ENCODE peak calls at places on chromosome 16, in ten cellular contexts. One of them, this sample, is unnamed. For H3K27me3, the result is how much of the 10 kb centered on the place peaks cover.

GRCh38 chr16:57618306-57619132 is 9.9 kb upstream of the ADGRG1 start:
- DNase-seq in HepG2: no peak
- DNase-seq in stomach: peak
- DNase-seq in transverse colon: no peak
- DNase-seq in upper lobe of left lung: no peak
- DNase-seq in SK-N-SH: no peak
- DNase-seq in GM12878: no peak
- DNase-seq in sigmoid colon: peak
- DNase-seq in H1: peak
- DNase-seq in K562: no peak
- DNase-seq in this sample: no peak

GRCh38 chr16:9351440-9351839 is 260.0 kb downstream of the HAPSTR1 start:
- DNase-seq in HepG2: no peak
- DNase-seq in stomach: peak
- DNase-seq in transverse colon: peak
- DNase-seq in upper lobe of left lung: no peak
- DNase-seq in SK-N-SH: no peak
- DNase-seq in GM12878: no peak
- DNase-seq in sigmoid colon: no peak
- DNase-seq in H1: peak
- DNase-seq in K562: no peak
- DNase-seq in this sample: peak

GRCh38 chr16:56932588-56933265 is 785 bp downstream of the HERPUD1 start:
- DNase-seq in HepG2: peak
- DNase-seq in stomach: peak
- DNase-seq in transverse colon: peak
- DNase-seq in upper lobe of left lung: peak
- DNase-seq in SK-N-SH: peak
- DNase-seq in GM12878: no peak
- DNase-seq in sigmoid colon: peak
- DNase-seq in H1: peak
- DNase-seq in K562: peak
- DNase-seq in this sample: peak

GRCh38 chr16:52643006-52643405 is 96.1 kb upstream of the TOX3 start:
- DNase-seq in HepG2: no peak
- DNase-seq in stomach: no peak
- DNase-seq in transverse colon: no peak
- DNase-seq in upper lobe of left lung: no peak
- DNase-seq in SK-N-SH: no peak
- DNase-seq in GM12878: no peak
- DNase-seq in sigmoid colon: no peak
- DNase-seq in H1: no peak
- DNase-seq in K562: no peak
- DNase-seq in this sample: peak

GRCh38 chr16:80619824-80620223 is 79.0 kb downstream of the DYNLRB2 start:
- DNase-seq in HepG2: no peak
- DNase-seq in stomach: no peak
- DNase-seq in transverse colon: no peak
- DNase-seq in upper lobe of left lung: no peak
- DNase-seq in SK-N-SH: no peak
- DNase-seq in GM12878: no peak
- DNase-seq in sigmoid colon: no peak
- DNase-seq in H1: no peak
- DNase-seq in K562: no peak
- DNase-seq in this sample: peak

GRCh38 chr16:27286446-27286845 is 17.9 kb upstream of the NSMCE1 start:
- DNase-seq in HepG2: peak
- DNase-seq in stomach: no peak
- DNase-seq in transverse colon: no peak
- DNase-seq in upper lobe of left lung: no peak
- DNase-seq in SK-N-SH: no peak
- DNase-seq in GM12878: no peak
- DNase-seq in sigmoid colon: no peak
- DNase-seq in H1: no peak
- DNase-seq in K562: no peak
- DNase-seq in this sample: no peak

GRCh38 chr16:20853076-20853597 is 46.8 kb downstream of the REXO5 start:
- DNase-seq in HepG2: no peak
- DNase-seq in stomach: no peak
- DNase-seq in transverse colon: no peak
- DNase-seq in upper lobe of left lung: no peak
- DNase-seq in SK-N-SH: no peak
- DNase-seq in GM12878: no peak
- DNase-seq in sigmoid colon: no peak
- DNase-seq in H1: no peak
- DNase-seq in K562: no peak
- DNase-seq in this sample: no peak

GRCh38 chr16:27625050-27625697 is 75.2 kb downstream of the KATNIP start:
- DNase-seq in HepG2: peak
- DNase-seq in stomach: no peak
- DNase-seq in transverse colon: peak
- DNase-seq in upper lobe of left lung: no peak
- DNase-seq in SK-N-SH: peak
- DNase-seq in GM12878: no peak
- DNase-seq in sigmoid colon: no peak
- DNase-seq in H1: no peak
- DNase-seq in K562: no peak
- DNase-seq in this sample: no peak

GRCh38 chr16:4386452-4386813 is 14.8 kb downstream of the VASN start:
- DNase-seq in HepG2: no peak
- DNase-seq in stomach: no peak
- DNase-seq in transverse colon: no peak
- DNase-seq in upper lobe of left lung: no peak
- DNase-seq in SK-N-SH: no peak
- DNase-seq in GM12878: no peak
- DNase-seq in sigmoid colon: no peak
- DNase-seq in H1: peak
- DNase-seq in K562: peak
- DNase-seq in this sample: no peak

GRCh38 chr16:85306071-85306792 is 194.0 kb upstream of the CIBAR2 start:
- DNase-seq in HepG2: peak
- DNase-seq in stomach: peak
- DNase-seq in transverse colon: peak
- DNase-seq in upper lobe of left lung: peak
- DNase-seq in SK-N-SH: no peak
- DNase-seq in GM12878: peak
- DNase-seq in sigmoid colon: peak
- DNase-seq in H1: no peak
- DNase-seq in K562: peak
- DNase-seq in this sample: peak

GRCh38 chr16:87584271-87584670 is 18.0 kb upstream of the JPH3 start:
- DNase-seq in HepG2: no peak
- DNase-seq in stomach: no peak
- DNase-seq in transverse colon: no peak
- DNase-seq in upper lobe of left lung: no peak
- DNase-seq in SK-N-SH: no peak
- DNase-seq in GM12878: no peak
- DNase-seq in sigmoid colon: no peak
- DNase-seq in H1: no peak
- DNase-seq in K562: no peak
- DNase-seq in this sample: no peak

GRCh38 chr16:87586201-87586782 is 16.0 kb upstream of the JPH3 start:
- DNase-seq in HepG2: no peak
- DNase-seq in stomach: no peak
- DNase-seq in transverse colon: no peak
- DNase-seq in upper lobe of left lung: no peak
- DNase-seq in SK-N-SH: no peak
- DNase-seq in GM12878: no peak
- DNase-seq in sigmoid colon: no peak
- DNase-seq in H1: no peak
- DNase-seq in K562: no peak
- DNase-seq in this sample: no peak

GRCh38 chr16:87584975-87585374 is 17.3 kb upstream of the JPH3 start:
- DNase-seq in HepG2: no peak
- DNase-seq in stomach: no peak
- DNase-seq in transverse colon: no peak
- DNase-seq in upper lobe of left lung: no peak
- DNase-seq in SK-N-SH: no peak
- DNase-seq in GM12878: no peak
- DNase-seq in sigmoid colon: no peak
- DNase-seq in H1: no peak
- DNase-seq in K562: no peak
- DNase-seq in this sample: no peak

GRCh38 chr16:87585452-87586200 is 16.7 kb upstream of the JPH3 start:
- DNase-seq in HepG2: no peak
- DNase-seq in stomach: no peak
- DNase-seq in transverse colon: no peak
- DNase-seq in upper lobe of left lung: no peak
- DNase-seq in SK-N-SH: no peak
- DNase-seq in GM12878: no peak
- DNase-seq in sigmoid colon: no peak
- DNase-seq in H1: no peak
- DNase-seq in K562: no peak
- DNase-seq in this sample: no peak

GRCh38 chr16:87587636-87588035 is 14.7 kb upstream of the JPH3 start:
- DNase-seq in HepG2: no peak
- DNase-seq in stomach: no peak
- DNase-seq in transverse colon: no peak
- DNase-seq in upper lobe of left lung: no peak
- DNase-seq in SK-N-SH: no peak
- DNase-seq in GM12878: no peak
- DNase-seq in sigmoid colon: no peak
- DNase-seq in H1: no peak
- DNase-seq in K562: no peak
- DNase-seq in this sample: no peak
- H3K27me3 ChIP-seq in HepG2: half or more
- H3K27me3 ChIP-seq in stomach: half or more
- H3K27me3 ChIP-seq in transverse colon: under half
- H3K27me3 ChIP-seq in upper lobe of left lung: under half
- H3K27me3 ChIP-seq in SK-N-SH: under half
- H3K27me3 ChIP-seq in GM12878: under half
- H3K27me3 ChIP-seq in sigmoid colon: under half
- H3K27me3 ChIP-seq in H1: under half
- H3K27me3 ChIP-seq in K562: half or more
- H3K27me3 ChIP-seq in this sample: under half

GRCh38 chr16:30711712-30712111 is 12.7 kb downstream of the SRCAP start:
- DNase-seq in HepG2: no peak
- DNase-seq in stomach: no peak
- DNase-seq in transverse colon: no peak
- DNase-seq in upper lobe of left lung: no peak
- DNase-seq in SK-N-SH: no peak
- DNase-seq in GM12878: no peak
- DNase-seq in sigmoid colon: no peak
- DNase-seq in H1: no peak
- DNase-seq in K562: peak
- DNase-seq in this sample: no peak

GRCh38 chr16:30710971-30711370 is 12.0 kb downstream of the SRCAP start:
- DNase-seq in HepG2: no peak
- DNase-seq in stomach: no peak
- DNase-seq in transverse colon: no peak
- DNase-seq in upper lobe of left lung: no peak
- DNase-seq in SK-N-SH: no peak
- DNase-seq in GM12878: no peak
- DNase-seq in sigmoid colon: no peak
- DNase-seq in H1: no peak
- DNase-seq in K562: no peak
- DNase-seq in this sample: no peak

GRCh38 chr16:30720694-30721093 is 21.7 kb downstream of the SRCAP start:
- DNase-seq in HepG2: no peak
- DNase-seq in stomach: no peak
- DNase-seq in transverse colon: no peak
- DNase-seq in upper lobe of left lung: no peak
- DNase-seq in SK-N-SH: no peak
- DNase-seq in GM12878: no peak
- DNase-seq in sigmoid colon: peak
- DNase-seq in H1: no peak
- DNase-seq in K562: no peak
- DNase-seq in this sample: no peak

GRCh38 chr16:30720086-30720485 is 21.1 kb downstream of the SRCAP start:
- DNase-seq in HepG2: no peak
- DNase-seq in stomach: no peak
- DNase-seq in transverse colon: no peak
- DNase-seq in upper lobe of left lung: no peak
- DNase-seq in SK-N-SH: no peak
- DNase-seq in GM12878: no peak
- DNase-seq in sigmoid colon: no peak
- DNase-seq in H1: no peak
- DNase-seq in K562: no peak
- DNase-seq in this sample: no peak

GRCh38 chr16:30715777-30716445 is 16.9 kb downstream of the SRCAP start:
- DNase-seq in HepG2: no peak
- DNase-seq in stomach: no peak
- DNase-seq in transverse colon: no peak
- DNase-seq in upper lobe of left lung: no peak
- DNase-seq in SK-N-SH: no peak
- DNase-seq in GM12878: no peak
- DNase-seq in sigmoid colon: no peak
- DNase-seq in H1: no peak
- DNase-seq in K562: no peak
- DNase-seq in this sample: no peak
- TF ChIP-seq EP300 in HepG2: no peak
- TF ChIP-seq EP300 in stomach: no peak
- TF ChIP-seq EP300 in transverse colon: no peak
- TF ChIP-seq EP300 in upper lobe of left lung: no peak
- TF ChIP-seq EP300 in SK-N-SH: no peak
- TF ChIP-seq EP300 in GM12878: no peak
- TF ChIP-seq EP300 in sigmoid colon: no peak
- TF ChIP-seq EP300 in H1: no peak
- TF ChIP-seq EP300 in K562: no peak
- TF ChIP-seq EP300 in this sample: no peak

DNA sequence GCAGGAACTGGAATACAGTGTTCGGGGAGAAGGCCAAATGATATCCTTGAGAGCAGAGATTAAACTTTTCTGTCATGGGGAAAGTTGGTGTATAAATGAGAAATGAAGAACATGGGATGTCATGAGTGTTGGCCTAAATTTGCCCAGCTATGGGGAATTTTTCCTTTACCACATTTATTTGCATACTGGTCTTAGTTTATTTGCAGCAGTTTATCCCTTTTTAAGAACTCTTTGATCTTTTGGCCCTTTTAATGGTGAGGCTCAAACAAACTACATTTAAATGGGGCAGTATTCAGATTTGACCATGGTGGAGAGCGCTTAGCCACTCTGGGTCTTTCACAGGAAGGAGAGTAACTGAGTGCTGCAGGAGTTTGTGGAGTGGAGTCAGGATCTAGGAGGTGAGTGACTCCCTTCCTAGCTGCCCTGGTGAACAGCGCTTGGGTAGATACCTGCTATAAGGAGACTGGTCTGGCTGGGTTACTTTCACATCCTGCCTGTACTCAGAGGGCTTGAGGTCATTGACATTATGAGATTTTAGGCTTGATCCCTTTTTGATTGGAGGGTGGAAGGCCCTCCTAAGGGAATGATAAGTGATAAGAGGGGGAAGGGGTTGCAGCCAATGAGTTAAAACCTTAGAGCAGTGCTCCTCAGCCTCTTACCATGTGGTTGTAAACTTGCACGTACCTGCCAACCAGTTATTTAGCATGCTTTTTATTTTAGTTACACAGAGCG is 10.7 kb downstream of the PYCARD start:
- DNase-seq in HepG2: no peak
- DNase-seq in stomach: no peak
- DNase-seq in transverse colon: no peak
- DNase-seq in upper lobe of left lung: no peak
- DNase-seq in SK-N-SH: no peak
- DNase-seq in GM12878: no peak
- DNase-seq in sigmoid colon: no peak
- DNase-seq in H1: no peak
- DNase-seq in K562: peak
- DNase-seq in this sample: no peak
- TF ChIP-seq POLR2AphosphoS5 in HepG2: peak
- TF ChIP-seq POLR2AphosphoS5 in stomach: no peak
- TF ChIP-seq POLR2AphosphoS5 in transverse colon: no peak
- TF ChIP-seq POLR2AphosphoS5 in upper lobe of left lung: no peak
- TF ChIP-seq POLR2AphosphoS5 in SK-N-SH: peak
- TF ChIP-seq POLR2AphosphoS5 in GM12878: peak
- TF ChIP-seq POLR2AphosphoS5 in sigmoid colon: no peak
- TF ChIP-seq POLR2AphosphoS5 in H1: peak
- TF ChIP-seq POLR2AphosphoS5 in K562: peak
- TF ChIP-seq POLR2AphosphoS5 in this sample: no peak

GRCh38 chr16:86611958-86612357 is 33.6 kb downstream of the FOXL1 start:
- DNase-seq in HepG2: no peak
- DNase-seq in stomach: no peak
- DNase-seq in transverse colon: no peak
- DNase-seq in upper lobe of left lung: no peak
- DNase-seq in SK-N-SH: no peak
- DNase-seq in GM12878: no peak
- DNase-seq in sigmoid colon: no peak
- DNase-seq in H1: no peak
- DNase-seq in K562: no peak
- DNase-seq in this sample: no peak
- H3K27me3 ChIP-seq in HepG2: under half
- H3K27me3 ChIP-seq in stomach: half or more
- H3K27me3 ChIP-seq in transverse colon: under half
- H3K27me3 ChIP-seq in upper lobe of left lung: under half
- H3K27me3 ChIP-seq in SK-N-SH: under half
- H3K27me3 ChIP-seq in GM12878: under half
- H3K27me3 ChIP-seq in sigmoid colon: under half
- H3K27me3 ChIP-seq in H1: under half
- H3K27me3 ChIP-seq in K562: under half
- H3K27me3 ChIP-seq in this sample: under half